ENCODE peak calls at places on chromosome 14, in four cellular contexts. B is PC-3, H is GM23338, D is OCI-LY7. V is an unnamed sample. For H3K9me2, the result is how much of the 10 kb centered on the place peaks cover.

GRCh38 chr14:68476212-68476964 is 316.5 kb downstream of the ZFP36L1 start:
- DNase-seq in B (peak), H (peak), D (peak), V (peak)

GRCh38 chr14:64249363-64249762 is 44.8 kb downstream of the ESR2 start:
- DNase-seq in B (no peak), H (no peak), D (no peak), V (no peak)

GRCh38 chr14:81936902-81937301 is 403.2 kb upstream of the SEL1L start:
- DNase-seq in B (no peak), H (no peak), D (no peak), V (no peak)

GRCh38 chr14:36773558-36773957 is 111.9 kb downstream of the PAX9 start:
- DNase-seq in B (peak), H (no peak), D (no peak), V (no peak)

GRCh38 chr14:35341454-35342159 is 49.4 kb downstream of the PSMA6 start:
- DNase-seq in B (peak), H (peak), D (no peak), V (peak)

GRCh38 chr14:100070310-100070709 is 5.1 kb downstream of the EVL start:
- DNase-seq in B (no peak), H (no peak), D (no peak), V (no peak)

GRCh38 chr14:92846162-92846897 is 52.2 kb downstream of the GOLGA5 start:
- DNase-seq in B (peak), H (no peak), D (no peak), V (peak)

GRCh38 chr14:68682166-68683103 is 110.4 kb downstream of the ZFP36L1 start:
- DNase-seq in B (peak), H (no peak), D (peak), V (peak)

GRCh38 chr14:72523397-72524157 is 370.3 kb downstream of the DPF3 start:
- DNase-seq in B (no peak), H (no peak), D (no peak), V (no peak)

GRCh38 chr14:32898876-32899275 is 39.8 kb upstream of the NPAS3 start:
- DNase-seq in B (peak), H (no peak), D (no peak), V (no peak)
- H3K9me2 ChIP-seq in B (under half), H (under half), D (under half), V (under half)

GRCh38 chr14:61227893-61228591 is 53.1 kb downstream of the TMEM30B start:
- DNase-seq in B (no peak), H (no peak), D (no peak), V (no peak)

GRCh38 chr14:61222388-61222787 is 58.8 kb downstream of the TMEM30B start:
- DNase-seq in B (no peak), H (no peak), D (no peak), V (no peak)

GRCh38 chr14:61223552-61223951 is 57.6 kb downstream of the TMEM30B start:
- DNase-seq in B (no peak), H (no peak), D (no peak), V (no peak)

GRCh38 chr14:61226015-61226654 is 55.0 kb downstream of the TMEM30B start:
- DNase-seq in B (no peak), H (no peak), D (no peak), V (no peak)

GRCh38 chr14:61225304-61225703 is 55.8 kb downstream of the TMEM30B start:
- DNase-seq in B (no peak), H (no peak), D (no peak), V (no peak)
- TF ChIP-seq EZH2phosphoT487 in B (no peak), H (no peak), D (no peak), V (no peak)

GRCh38 chr14:74861734-74862090 is 14.2 kb downstream of the PROX2 start:
- DNase-seq in B (no peak), H (no peak), D (no peak), V (no peak)
- H3K4me2 ChIP-seq in B (no peak), H (no peak), D (no peak), V (no peak)

DNA sequence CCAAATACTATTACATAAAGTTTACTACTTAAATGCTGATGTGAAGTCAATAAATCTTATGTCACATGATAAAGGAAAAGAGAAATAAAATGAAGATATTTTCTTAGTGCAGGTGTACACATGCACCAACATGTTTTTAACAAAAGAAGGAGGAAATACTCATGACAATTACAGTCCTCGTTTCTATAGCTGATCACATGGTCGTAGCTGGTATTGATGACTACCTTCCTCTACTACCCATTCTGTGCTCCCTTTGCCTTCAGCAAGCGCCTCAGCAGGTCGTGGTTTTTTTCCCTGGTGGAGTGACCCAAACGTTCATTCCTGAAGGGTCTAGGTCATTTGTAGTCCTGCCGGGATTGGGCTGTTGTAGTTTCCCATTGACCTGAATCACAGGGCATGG is 25.4 kb upstream of the SLC10A1 start:
- DNase-seq in B (no peak), H (no peak), D (no peak), V (no peak)
- H3K9me2 ChIP-seq in B (under half), H (under half), D (under half), V (under half)

GRCh38 chr14:96725232-96725631 is 72.0 kb upstream of the VRK1 start:
- DNase-seq in B (no peak), H (no peak), D (no peak), V (no peak)

GRCh38 chr14:96723946-96724345 is 73.2 kb upstream of the VRK1 start:
- DNase-seq in B (no peak), H (no peak), D (no peak), V (no peak)

GRCh38 chr14:96727076-96727475 is 70.1 kb upstream of the VRK1 start:
- DNase-seq in B (no peak), H (peak), D (no peak), V (no peak)

GRCh38 chr14:96727490-96727889 is 69.7 kb upstream of the VRK1 start:
- DNase-seq in B (no peak), H (no peak), D (peak), V (no peak)

GRCh38 chr14:96722751-96723150 is 74.4 kb upstream of the VRK1 start:
- DNase-seq in B (no peak), H (peak), D (no peak), V (no peak)
- TF ChIP-seq EZH2phosphoT487 in B (no peak), H (no peak), D (no peak), V (no peak)

DNA sequence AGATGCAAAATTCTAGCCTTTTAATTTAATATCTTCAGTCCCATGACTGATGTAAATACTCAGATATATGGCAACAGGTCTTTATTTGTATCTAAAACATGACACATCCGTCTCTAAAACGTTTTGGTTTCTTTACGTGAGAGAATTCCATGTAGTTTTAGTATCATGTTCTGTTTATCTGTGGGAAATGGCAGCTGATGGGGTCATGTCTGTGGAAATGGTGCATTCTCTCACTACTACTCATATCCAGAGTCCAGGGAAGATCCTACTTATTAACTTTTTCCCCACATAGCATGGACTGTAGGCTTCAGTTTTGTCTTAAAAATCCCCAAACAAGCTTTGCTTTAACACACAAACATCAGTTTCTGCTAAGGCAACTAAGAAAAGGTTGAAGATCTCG is 53.8 kb downstream of the SPTLC2 start:
- DNase-seq in B (peak), H (no peak), D (no peak), V (no peak)
- H3K4me2 ChIP-seq in B (no peak), H (no peak), D (no peak), V (no peak)

V was measured in hepatocyte.